ENCODE peak calls at places on chromosome 1, in nine cellular contexts. G, W, H, N, U, P, Q, M and R are unnamed samples.

GRCh38 chr1:227560814-227561213 is 2.5 kb upstream of the ZNF678 start:
- DNase-seq in M (no peak), N (no peak), Q (no peak), H (no peak), U (no peak), W (no peak), P (no peak), G (no peak), R (no peak)

GRCh38 chr1:175216444-175216843 is 23.9 kb upstream of the KIAA0040 start:
- DNase-seq in N (no peak), Q (no peak), G (no peak), P (no peak), W (no peak), U (no peak), M (no peak), H (no peak), R (no peak)

GRCh38 chr1:151739590-151740355 is 18.5 kb downstream of the RIIAD1 start:
- DNase-seq in M (no peak), W (no peak), H (no peak), G (no peak), N (no peak), U (peak), Q (no peak), P (no peak), R (no peak)

GRCh38 chr1:43441166-43441893 is 12.4 kb downstream of the HYI start:
- DNase-seq in M (no peak), N (no peak), U (no peak), G (no peak), H (no peak), W (no peak), P (no peak), Q (no peak), R (no peak)

GRCh38 chr1:227120827-227121226 is 180.7 kb downstream of the COQ8A start:
- DNase-seq in U (no peak), N (no peak), W (no peak), H (no peak), P (no peak), G (no peak), M (no peak), Q (no peak), R (no peak)

GRCh38 chr1:35188578-35189392 is 4.2 kb downstream of the SFPQ start:
- DNase-seq in Q (no peak), G (no peak), U (no peak), N (no peak), P (no peak), H (no peak), M (no peak), W (no peak), R (no peak)

GRCh38 chr1:119482517-119483425 is 24.2 kb upstream of the HSD3B1 start:
- DNase-seq in Q (no peak), M (no peak), W (no peak), P (no peak), U (no peak), H (no peak), G (peak), N (no peak), R (no peak)

GRCh38 chr1:160834945-160835565 is 27.6 kb downstream of the CD244 start:
- DNase-seq in G (peak), P (no peak), Q (peak), H (no peak), U (peak), N (no peak), M (no peak), W (no peak), R (no peak)

GRCh38 chr1:172898866-172899265 is 151.9 kb downstream of the TNFSF18 start:
- DNase-seq in H (no peak), W (no peak), P (no peak), Q (no peak), N (no peak), M (no peak), G (no peak), U (no peak), R (no peak)